ENCODE peak calls at places on chromosomes 11 and 22, in six cellular contexts. One of them, this sample, is unnamed. For H3K36me3, the result is how much of the 10 kb centered on the place peaks cover.

GRCh38 chr11:11389238-11389637 is 36.2 kb upstream of the CSNK2A3 start:
- DNase-seq in heart right ventricle: no peak
- DNase-seq in transverse colon: peak
- DNase-seq in left lung: no peak
- DNase-seq in HAP-1: no peak
- DNase-seq in CD8-positive, alpha-beta T cell: no peak
- DNase-seq in this sample: no peak

GRCh38 chr11:124070906-124071621 is 29.9 kb upstream of the OR10G7 start:
- DNase-seq in CD8-positive, alpha-beta T cell: peak
- DNase-seq in heart right ventricle: peak
- DNase-seq in transverse colon: peak
- DNase-seq in left lung: peak
- DNase-seq in HAP-1: peak
- DNase-seq in this sample: peak

GRCh38 chr11:71341596-71341995 is 89.2 kb upstream of the SHANK2 start:
- DNase-seq in transverse colon: no peak
- DNase-seq in HAP-1: no peak
- DNase-seq in left lung: no peak
- DNase-seq in heart right ventricle: no peak
- DNase-seq in CD8-positive, alpha-beta T cell: no peak
- DNase-seq in this sample: no peak

GRCh38 chr11:59356561-59356960 is 2.1 kb upstream of the OR5AN1 start:
- DNase-seq in heart right ventricle: no peak
- DNase-seq in HAP-1: no peak
- DNase-seq in transverse colon: no peak
- DNase-seq in CD8-positive, alpha-beta T cell: no peak
- DNase-seq in left lung: no peak
- DNase-seq in this sample: no peak

GRCh38 chr11:14617241-14618027 is 26.2 kb upstream of the PDE3B start:
- DNase-seq in left lung: no peak
- DNase-seq in heart right ventricle: no peak
- DNase-seq in HAP-1: no peak
- DNase-seq in CD8-positive, alpha-beta T cell: no peak
- DNase-seq in transverse colon: peak
- DNase-seq in this sample: no peak

GRCh38 chr11:93906486-93906885 is 56.1 kb upstream of the VSTM5 start:
- DNase-seq in heart right ventricle: no peak
- DNase-seq in left lung: no peak
- DNase-seq in HAP-1: no peak
- DNase-seq in CD8-positive, alpha-beta T cell: no peak
- DNase-seq in transverse colon: no peak
- DNase-seq in this sample: no peak

GRCh38 chr22:43391306-43391705 is 20.5 kb upstream of the MPPED1 start:
- DNase-seq in CD8-positive, alpha-beta T cell: no peak
- DNase-seq in heart right ventricle: no peak
- DNase-seq in left lung: no peak
- DNase-seq in HAP-1: no peak
- DNase-seq in transverse colon: no peak
- DNase-seq in this sample: no peak

GRCh38 chr11:44952500-44953260 is 2.0 kb upstream of the TP53I11 start:
- DNase-seq in CD8-positive, alpha-beta T cell: no peak
- DNase-seq in left lung: peak
- DNase-seq in heart right ventricle: no peak
- DNase-seq in HAP-1: no peak
- DNase-seq in transverse colon: no peak
- DNase-seq in this sample: no peak

GRCh38 chr11:34044664-34045485 is 6.7 kb upstream of the CAPRIN1 start:
- DNase-seq in left lung: no peak
- DNase-seq in transverse colon: no peak
- DNase-seq in CD8-positive, alpha-beta T cell: no peak
- DNase-seq in HAP-1: peak
- DNase-seq in heart right ventricle: no peak
- DNase-seq in this sample: peak

GRCh38 chr11:121634889-121635288 is 182.1 kb upstream of the SORL1-AS1 start:
- DNase-seq in transverse colon: no peak
- DNase-seq in HAP-1: no peak
- DNase-seq in CD8-positive, alpha-beta T cell: no peak
- DNase-seq in left lung: no peak
- DNase-seq in heart right ventricle: no peak
- DNase-seq in this sample: no peak

GRCh38 chr11:131511794-131512193 is 141.4 kb downstream of the NTM start:
- DNase-seq in transverse colon: peak
- DNase-seq in left lung: no peak
- DNase-seq in HAP-1: peak
- DNase-seq in heart right ventricle: no peak
- DNase-seq in CD8-positive, alpha-beta T cell: no peak
- DNase-seq in this sample: peak

GRCh38 chr11:86558219-86558618 is 114.2 kb downstream of the ME3 start:
- DNase-seq in HAP-1: no peak
- DNase-seq in transverse colon: no peak
- DNase-seq in CD8-positive, alpha-beta T cell: no peak
- DNase-seq in heart right ventricle: no peak
- DNase-seq in left lung: no peak
- DNase-seq in this sample: no peak

GRCh38 chr22:20652582-20652981 is 121.3 kb upstream of the SERPIND1 start:
- DNase-seq in left lung: no peak
- DNase-seq in heart right ventricle: no peak
- DNase-seq in HAP-1: no peak
- DNase-seq in transverse colon: no peak
- DNase-seq in CD8-positive, alpha-beta T cell: no peak
- DNase-seq in this sample: no peak

GRCh38 chr11:93236741-93237675 is 39.2 kb upstream of the SLC36A4 start:
- DNase-seq in left lung: no peak
- DNase-seq in transverse colon: peak
- DNase-seq in heart right ventricle: peak
- DNase-seq in CD8-positive, alpha-beta T cell: no peak
- DNase-seq in HAP-1: peak
- DNase-seq in this sample: peak

GRCh38 chr11:64356498-64357411 is 2.2 kb upstream of the RPS6KA4 start:
- DNase-seq in HAP-1: peak
- DNase-seq in CD8-positive, alpha-beta T cell: no peak
- DNase-seq in left lung: peak
- DNase-seq in transverse colon: no peak
- DNase-seq in heart right ventricle: no peak
- DNase-seq in this sample: peak

GRCh38 chr11:63613517-63614135 is 607 bp downstream of the PLAAT3 start:
- DNase-seq in heart right ventricle: peak
- DNase-seq in CD8-positive, alpha-beta T cell: peak
- DNase-seq in left lung: peak
- DNase-seq in transverse colon: peak
- DNase-seq in HAP-1: peak
- DNase-seq in this sample: peak

GRCh38 chr22:30705710-30706651 is 11.3 kb downstream of the OSBP2 start:
- DNase-seq in transverse colon: peak
- DNase-seq in CD8-positive, alpha-beta T cell: no peak
- DNase-seq in heart right ventricle: no peak
- DNase-seq in left lung: no peak
- DNase-seq in HAP-1: no peak
- DNase-seq in this sample: peak

GRCh38 chr11:121520243-121521144 is 67.7 kb upstream of the SORL1-AS1 start:
- DNase-seq in HAP-1: no peak
- DNase-seq in CD8-positive, alpha-beta T cell: no peak
- DNase-seq in left lung: no peak
- DNase-seq in heart right ventricle: no peak
- DNase-seq in transverse colon: no peak
- DNase-seq in this sample: no peak

GRCh38 chr11:6354651-6355485 is 34.6 kb upstream of the CAVIN3 start:
- DNase-seq in transverse colon: no peak
- DNase-seq in CD8-positive, alpha-beta T cell: no peak
- DNase-seq in HAP-1: no peak
- DNase-seq in left lung: no peak
- DNase-seq in heart right ventricle: no peak
- DNase-seq in this sample: peak

GRCh38 chr11:129694538-129694937 is 121.1 kb upstream of the TMEM45B start:
- DNase-seq in heart right ventricle: no peak
- DNase-seq in CD8-positive, alpha-beta T cell: no peak
- DNase-seq in HAP-1: peak
- DNase-seq in left lung: no peak
- DNase-seq in transverse colon: peak
- DNase-seq in this sample: no peak

GRCh38 chr22:17120281-17120680 is 879 bp downstream of the TMEM121B start:
- DNase-seq in heart right ventricle: peak
- DNase-seq in HAP-1: peak
- DNase-seq in transverse colon: peak
- DNase-seq in CD8-positive, alpha-beta T cell: peak
- DNase-seq in left lung: peak
- DNase-seq in this sample: peak

GRCh38 chr11:94926698-94927237 is 46.6 kb downstream of the CWC15 start:
- DNase-seq in CD8-positive, alpha-beta T cell: no peak
- DNase-seq in left lung: no peak
- DNase-seq in heart right ventricle: peak
- DNase-seq in transverse colon: peak
- DNase-seq in HAP-1: no peak
- DNase-seq in this sample: peak

GRCh38 chr22:29040385-29041275 is 21.0 kb downstream of the C22orf31 start:
- DNase-seq in transverse colon: peak
- DNase-seq in CD8-positive, alpha-beta T cell: peak
- DNase-seq in HAP-1: peak
- DNase-seq in heart right ventricle: peak
- DNase-seq in left lung: no peak
- DNase-seq in this sample: peak

GRCh38 chr11:116509566-116509965 is 263.2 kb downstream of the BUD13 start:
- DNase-seq in transverse colon: no peak
- DNase-seq in HAP-1: no peak
- DNase-seq in left lung: no peak
- DNase-seq in heart right ventricle: no peak
- DNase-seq in CD8-positive, alpha-beta T cell: no peak
- DNase-seq in this sample: no peak

GRCh38 chr22:50280022-50280707 is 10.0 kb upstream of the MAPK11 start:
- DNase-seq in heart right ventricle: no peak
- DNase-seq in HAP-1: no peak
- DNase-seq in transverse colon: no peak
- DNase-seq in CD8-positive, alpha-beta T cell: no peak
- DNase-seq in left lung: no peak
- DNase-seq in this sample: no peak

GRCh38 chr22:50280708-50281383 is 10.7 kb upstream of the MAPK11 start:
- DNase-seq in HAP-1: no peak
- DNase-seq in transverse colon: no peak
- DNase-seq in CD8-positive, alpha-beta T cell: no peak
- DNase-seq in left lung: no peak
- DNase-seq in heart right ventricle: no peak
- DNase-seq in this sample: no peak

GRCh38 chr22:50277761-50278160 is 7.6 kb upstream of the MAPK11 start:
- DNase-seq in CD8-positive, alpha-beta T cell: no peak
- DNase-seq in HAP-1: no peak
- DNase-seq in heart right ventricle: no peak
- DNase-seq in transverse colon: no peak
- DNase-seq in left lung: no peak
- DNase-seq in this sample: no peak

GRCh38 chr22:50278461-50278860 is 8.3 kb upstream of the MAPK11 start:
- DNase-seq in HAP-1: no peak
- DNase-seq in left lung: no peak
- DNase-seq in CD8-positive, alpha-beta T cell: no peak
- DNase-seq in heart right ventricle: no peak
- DNase-seq in transverse colon: no peak
- DNase-seq in this sample: no peak

GRCh38 chr22:50278956-50279619 is 8.9 kb upstream of the MAPK11 start:
- DNase-seq in heart right ventricle: no peak
- DNase-seq in CD8-positive, alpha-beta T cell: no peak
- DNase-seq in HAP-1: no peak
- DNase-seq in transverse colon: no peak
- DNase-seq in left lung: no peak
- DNase-seq in this sample: no peak
- H3K36me3 ChIP-seq in heart right ventricle: half or more
- H3K36me3 ChIP-seq in CD8-positive, alpha-beta T cell: under half
- H3K36me3 ChIP-seq in HAP-1: half or more
- H3K36me3 ChIP-seq in transverse colon: under half
- H3K36me3 ChIP-seq in left lung: under half
- H3K36me3 ChIP-seq in this sample: half or more

GRCh38 chr11:1292018-1292643 is 17.3 kb downstream of the TOLLIP start:
- DNase-seq in HAP-1: no peak
- DNase-seq in CD8-positive, alpha-beta T cell: no peak
- DNase-seq in heart right ventricle: no peak
- DNase-seq in transverse colon: no peak
- DNase-seq in left lung: no peak
- DNase-seq in this sample: no peak

GRCh38 chr11:1292644-1293618 is 16.5 kb downstream of the TOLLIP start:
- DNase-seq in left lung: peak
- DNase-seq in heart right ventricle: no peak
- DNase-seq in transverse colon: peak
- DNase-seq in HAP-1: no peak
- DNase-seq in CD8-positive, alpha-beta T cell: no peak
- DNase-seq in this sample: no peak

GRCh38 chr11:1289211-1289935 is 20.1 kb downstream of the TOLLIP start:
- DNase-seq in heart right ventricle: no peak
- DNase-seq in transverse colon: no peak
- DNase-seq in HAP-1: no peak
- DNase-seq in left lung: peak
- DNase-seq in CD8-positive, alpha-beta T cell: no peak
- DNase-seq in this sample: no peak

GRCh38 chr11:1290052-1291040 is 19.1 kb downstream of the TOLLIP start:
- DNase-seq in transverse colon: no peak
- DNase-seq in heart right ventricle: no peak
- DNase-seq in HAP-1: no peak
- DNase-seq in CD8-positive, alpha-beta T cell: no peak
- DNase-seq in left lung: peak
- DNase-seq in this sample: no peak

GRCh38 chr11:1291295-1292017 is 18.0 kb downstream of the TOLLIP start:
- DNase-seq in transverse colon: peak
- DNase-seq in heart right ventricle: no peak
- DNase-seq in left lung: peak
- DNase-seq in CD8-positive, alpha-beta T cell: no peak
- DNase-seq in HAP-1: no peak
- DNase-seq in this sample: no peak
- H3K36me3 ChIP-seq in transverse colon: under half
- H3K36me3 ChIP-seq in heart right ventricle: half or more
- H3K36me3 ChIP-seq in left lung: under half
- H3K36me3 ChIP-seq in CD8-positive, alpha-beta T cell: under half
- H3K36me3 ChIP-seq in HAP-1: under half
- H3K36me3 ChIP-seq in this sample: under half

DNA sequence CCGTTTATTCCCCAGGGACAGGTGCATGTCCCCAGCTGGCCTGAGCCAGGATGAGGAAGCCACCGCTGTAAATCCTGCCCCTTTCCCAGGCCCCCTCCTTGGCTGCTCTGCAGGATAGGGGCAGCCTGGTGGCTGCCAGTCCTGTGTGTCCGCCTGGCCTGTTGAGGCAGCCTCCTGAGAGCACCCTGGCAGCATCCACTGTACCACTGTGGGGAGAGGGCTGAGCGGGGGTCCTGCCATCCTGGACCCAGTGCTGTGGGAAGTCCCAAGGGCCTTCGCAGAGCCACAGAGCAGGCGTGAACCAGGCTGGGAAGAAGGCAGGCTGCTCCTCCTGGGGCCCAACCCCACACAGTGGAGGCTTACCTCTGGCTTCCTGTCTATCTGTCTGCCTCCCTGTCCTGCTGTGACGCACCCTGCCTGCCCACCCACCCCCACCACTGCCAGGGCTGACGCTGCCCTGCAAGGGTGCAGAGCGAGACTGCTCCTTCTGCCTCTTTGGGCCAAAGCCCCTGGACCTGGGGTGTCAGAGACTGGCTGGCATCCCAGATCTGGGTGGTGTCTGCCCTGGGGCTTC is 8.4 kb downstream of the KCTD17 start:
- DNase-seq in heart right ventricle: no peak
- DNase-seq in left lung: no peak
- DNase-seq in HAP-1: no peak
- DNase-seq in CD8-positive, alpha-beta T cell: no peak
- DNase-seq in transverse colon: no peak
- DNase-seq in this sample: no peak
- H3K36me3 ChIP-seq in heart right ventricle: half or more
- H3K36me3 ChIP-seq in left lung: under half
- H3K36me3 ChIP-seq in HAP-1: under half
- H3K36me3 ChIP-seq in CD8-positive, alpha-beta T cell: under half
- H3K36me3 ChIP-seq in transverse colon: under half
- H3K36me3 ChIP-seq in this sample: under half

GRCh38 chr11:65445101-65445603 is 22.6 kb downstream of the NEAT1 start:
- DNase-seq in HAP-1: no peak
- DNase-seq in CD8-positive, alpha-beta T cell: no peak
- DNase-seq in left lung: peak
- DNase-seq in heart right ventricle: no peak
- DNase-seq in transverse colon: no peak
- DNase-seq in this sample: no peak
- H3K36me3 ChIP-seq in HAP-1: under half
- H3K36me3 ChIP-seq in CD8-positive, alpha-beta T cell: under half
- H3K36me3 ChIP-seq in left lung: under half
- H3K36me3 ChIP-seq in heart right ventricle: half or more
- H3K36me3 ChIP-seq in transverse colon: under half
- H3K36me3 ChIP-seq in this sample: under half